ENCODE peak calls at places on chromosome 9, in seven cellular contexts. F is effector CD4-positive, alpha-beta T cell; G is astrocyte; M is stimulated activated CD4-positive, alpha-beta T cell treated with anti-CD3 and anti-CD28 coated beads, Interleukin-12 subunit alpha, Interleukin-12 subunit beta, amount 100 ng/mL, for 48 hours; J is iris pigment epithelial cell; E is bronchial epithelial cell; O is stomach. I is an unnamed sample.

GRCh38 chr9:90925581-90926257 is 124.1 kb downstream of the SYK start:
- DNase-seq in M (no peak), E (peak), J (peak), F (no peak), O (no peak), G (peak), I (peak)

GRCh38 chr9:137753192-137753765 is 124.3 kb upstream of the CACNA1B start:
- DNase-seq in M (no peak), E (no peak), F (no peak), O (no peak), J (no peak), G (no peak), I (no peak)

GRCh38 chr9:110521211-110521610 is 58.3 kb downstream of the SVEP1 start:
- DNase-seq in M (no peak), G (no peak), F (no peak), O (no peak), E (peak), J (no peak), I (no peak)

GRCh38 chr9:75775966-75776691 is 114.3 kb upstream of the PCSK5 start:
- DNase-seq in G (no peak), J (no peak), O (no peak), E (no peak), F (no peak), M (no peak), I (no peak)

GRCh38 chr9:116149844-116150243 is 3.7 kb upstream of the PAPPA start:
- DNase-seq in F (no peak), O (peak), G (no peak), E (no peak), M (no peak), J (peak), I (peak)

GRCh38 chr9:14412778-14413177 is 98.8 kb upstream of the NFIB start:
- DNase-seq in O (no peak), G (no peak), F (no peak), E (no peak), J (peak), M (no peak), I (no peak)

GRCh38 chr9:111992523-111992922 is 95.9 kb downstream of the UGCG start:
- DNase-seq in J (peak), G (peak), O (no peak), F (no peak), M (no peak), E (peak), I (peak)

GRCh38 chr9:126745574-126746411 is 59.0 kb upstream of the ZBTB43 start:
- DNase-seq in G (no peak), M (no peak), E (no peak), O (no peak), J (no peak), F (no peak), I (no peak)

GRCh38 chr9:113452206-113452605 is 11.3 kb upstream of the RGS3 start:
- DNase-seq in G (no peak), F (no peak), O (no peak), M (no peak), E (no peak), J (no peak), I (no peak)

GRCh38 chr9:98767196-98767595 is 29.2 kb downstream of the ANKS6 start:
- DNase-seq in M (no peak), F (no peak), O (no peak), E (no peak), J (no peak), G (no peak), I (no peak)

GRCh38 chr9:122402403-122403268 is 31.8 kb downstream of the PTGS1 start:
- DNase-seq in M (peak), F (no peak), E (peak), O (no peak), G (peak), J (peak), I (peak)

GRCh38 chr9:107782381-107782780 is 292.8 kb upstream of the KLF4 start:
- DNase-seq in O (no peak), E (no peak), J (peak), F (no peak), M (no peak), G (peak), I (peak)

GRCh38 chr9:77021928-77022782 is 2.7 kb downstream of the FOXB2 start:
- DNase-seq in M (no peak), J (no peak), F (no peak), E (no peak), G (no peak), O (no peak), I (no peak)

GRCh38 chr9:18947772-18948391 is 85.1 kb downstream of the SAXO1 start:
- DNase-seq in M (no peak), G (no peak), J (no peak), F (no peak), E (no peak), O (no peak), I (peak)

GRCh38 chr9:121321039-121321503 is 49.0 kb downstream of the STOM start:
- DNase-seq in J (peak), E (no peak), O (no peak), M (no peak), F (no peak), G (peak), I (peak)

GRCh38 chr9:137634016-137634415 is 15.2 kb downstream of the EHMT1 start:
- DNase-seq in O (no peak), E (no peak), M (no peak), F (no peak), J (no peak), G (no peak), I (no peak)

GRCh38 chr9:121261107-121261460 is 6.9 kb upstream of the GSN start:
- DNase-seq in E (peak), O (no peak), G (no peak), J (no peak), M (no peak), F (no peak), I (peak)

GRCh38 chr9:105828171-105828570 is 133.8 kb downstream of the TMEM38B start:
- DNase-seq in M (no peak), E (no peak), O (no peak), F (no peak), J (no peak), G (no peak), I (no peak)

GRCh38 chr9:106758911-106759310 is 104.1 kb upstream of the ZNF462 start:
- DNase-seq in F (no peak), J (peak), G (no peak), O (no peak), E (peak), M (no peak), I (peak)

GRCh38 chr9:89442501-89442978 is 55.4 kb downstream of the SEMA4D start:
- DNase-seq in J (no peak), O (no peak), F (no peak), E (no peak), G (no peak), M (no peak), I (no peak)

GRCh38 chr9:101087426-101087825 is 58.9 kb downstream of the PLPPR1 start:
- DNase-seq in J (no peak), F (no peak), E (no peak), M (no peak), G (no peak), O (no peak), I (no peak)

GRCh38 chr9:84862786-84863185 is 193.3 kb downstream of the NTRK2 start:
- DNase-seq in M (no peak), F (no peak), E (peak), J (peak), O (no peak), G (peak), I (peak)

GRCh38 chr9:38257626-38258215 is 134.8 kb upstream of the ALDH1B1 start:
- DNase-seq in O (no peak), M (no peak), J (no peak), F (no peak), E (no peak), G (no peak), I (no peak)

GRCh38 chr9:79257671-79258410 is 313.9 kb upstream of the TLE4 start:
- DNase-seq in G (no peak), J (no peak), E (no peak), M (no peak), F (no peak), O (no peak), I (no peak)

GRCh38 chr9:70044450-70045307 is 1.0 kb downstream of the MAMDC2 start:
- DNase-seq in J (peak), O (peak), M (no peak), E (peak), F (no peak), G (peak), I (peak)

GRCh38 chr9:131546336-131547084 is 1.2 kb downstream of the PRRT1B start:
- DNase-seq in G (no peak), J (peak), E (no peak), M (no peak), F (no peak), O (peak), I (peak)

GRCh38 chr9:91191443-91192378 is 170.0 kb downstream of the AUH start:
- DNase-seq in E (no peak), O (no peak), J (no peak), F (no peak), G (no peak), M (no peak), I (no peak)

GRCh38 chr9:121529237-121529987 is 29.8 kb upstream of the GGTA1 start:
- DNase-seq in M (no peak), O (peak), J (peak), F (no peak), E (peak), G (peak), I (peak)

GRCh38 chr9:133711428-133712220 is 26.5 kb downstream of the SARDH start:
- DNase-seq in G (peak), F (no peak), M (no peak), O (no peak), J (peak), E (peak), I (peak)

GRCh38 chr9:130181645-130182044 is 9.4 kb downstream of the NCS1 start:
- DNase-seq in O (peak), M (no peak), F (no peak), J (no peak), G (no peak), E (no peak), I (no peak)

GRCh38 chr9:4096121-4096520 is 203.7 kb downstream of the GLIS3 start:
- DNase-seq in F (no peak), E (no peak), G (peak), J (peak), O (no peak), M (no peak), I (no peak)

GRCh38 chr9:134688661-134689319 is 47.2 kb downstream of the COL5A1 start:
- DNase-seq in G (no peak), J (no peak), E (no peak), O (no peak), M (no peak), F (no peak), I (no peak)

GRCh38 chr9:77816641-77817341 is 168.7 kb upstream of the GNA14 start:
- DNase-seq in E (peak), J (peak), G (no peak), M (no peak), F (no peak), O (no peak), I (no peak)

GRCh38 chr9:36316629-36317317 is 58.5 kb upstream of the GNE start:
- DNase-seq in E (no peak), F (no peak), M (no peak), G (peak), J (no peak), O (peak), I (no peak)

GRCh38 chr9:133275105-133276000 is at the start of gene ABO:
- DNase-seq in G (no peak), O (peak), F (no peak), E (no peak), M (no peak), J (no peak), I (no peak)

GRCh38 chr9:12516573-12516972 is 176.6 kb upstream of the TYRP1 start:
- DNase-seq in G (no peak), J (no peak), E (no peak), O (no peak), M (no peak), F (no peak), I (peak)

GRCh38 chr9:34540826-34541225 is 18.0 kb upstream of the ENHO start:
- DNase-seq in M (no peak), E (peak), G (peak), F (no peak), O (no peak), J (peak), I (peak)

GRCh38 chr9:130023147-130023787 is 19.7 kb downstream of the FNBP1 start:
- DNase-seq in G (no peak), O (no peak), F (no peak), M (no peak), E (peak), J (no peak), I (no peak)

GRCh38 chr9:87503970-87504369 is 6.3 kb downstream of the DAPK1 start:
- DNase-seq in G (no peak), E (no peak), O (no peak), F (no peak), M (no peak), J (no peak), I (no peak)